ENCODE peak calls at places on chromosomes 16 and 17, in nine cellular contexts. X is OCI-LY7, V is endothelial cell, R is Caco-2, M is C1 segment of cervical spinal cord, K is HS-5, L is putamen, O is EH, Z is pulmonary artery endothelial cell. C is an unnamed sample.
A peak's percentile ranks its signal among the peaks of the same experiment; 100 is the strongest.

GRCh38 chr16:48335961-48336360 is 49.3 kb downstream of the SIAH1 start:
- DNase-seq in L (no peak), M (no peak), X (no peak), Z (no peak), O (peak; percentile 87), R (peak; percentile 26), V (no peak), K (no peak), C (peak; percentile 54)

GRCh38 chr17:16877102-16877501 is 94.8 kb downstream of the TNFRSF13B start:
- DNase-seq in R (no peak), O (peak; percentile 20), V (no peak), X (no peak), M (no peak), Z (no peak), K (peak; percentile 1), L (no peak), C (peak; percentile 8)

GRCh38 chr16:47045459-47045858 is 72.0 kb upstream of the DNAJA2 start:
- DNase-seq in Z (no peak), V (no peak), K (no peak), R (no peak), X (no peak), O (peak; percentile 40), L (no peak), M (no peak), C (no peak)

GRCh38 chr16:63981639-63982038 is 1140.2 kb downstream of the CDH11 start:
- DNase-seq in V (no peak), M (no peak), K (no peak), O (no peak), X (no peak), Z (no peak), R (no peak), L (peak; percentile 6), C (no peak)

GRCh38 chr16:710500-711075 is 4.3 kb upstream of the METRN start:
- DNase-seq in M (no peak), K (no peak), V (no peak), O (no peak), X (no peak), L (no peak), R (no peak), Z (no peak), C (no peak)

GRCh38 chr17:57720636-57721035 is 24.5 kb downstream of the CCDC182 start:
- DNase-seq in M (no peak), O (no peak), X (no peak), V (no peak), Z (no peak), L (no peak), K (no peak), R (no peak), C (no peak)

GRCh38 chr17:76793775-76794174 is 55.9 kb downstream of the MFSD11 start:
- DNase-seq in Z (no peak), O (peak; percentile 55), R (peak; percentile 50), M (no peak), V (peak; percentile 31), L (no peak), K (no peak), X (peak; percentile 77), C (peak; percentile 40)

GRCh38 chr16:51538707-51539604 is 387.9 kb upstream of the SALL1 start:
- DNase-seq in K (no peak), O (peak; percentile 94), L (no peak), X (no peak), V (peak; percentile 13), M (no peak), R (no peak), Z (no peak), C (peak; percentile 96)

GRCh38 chr16:51392651-51393187 is 241.6 kb upstream of the SALL1 start:
- DNase-seq in R (no peak), Z (no peak), X (no peak), K (no peak), O (peak; percentile 90), V (no peak), M (no peak), L (peak; percentile 25), C (peak; percentile 96)

GRCh38 chr17:17070931-17071330 is 28.7 kb downstream of the MPRIP start:
- DNase-seq in K (no peak), V (no peak), M (no peak), Z (no peak), O (no peak), L (no peak), X (no peak), R (no peak), C (no peak)

GRCh38 chr16:66250686-66251405 is 115.6 kb upstream of the CDH5 start:
- DNase-seq in V (no peak), Z (no peak), K (no peak), X (no peak), L (peak; percentile 82), R (no peak), M (peak; percentile 80), O (peak; percentile 87), C (peak; percentile 74)

GRCh38 chr16:20807822-20808207 is 1.5 kb downstream of the REXO5 start:
- DNase-seq in Z (no peak), V (no peak), M (no peak), O (no peak), X (no peak), L (no peak), K (no peak), R (no peak), C (no peak)

GRCh38 chr17:7217113-7217987 is 2.3 kb downstream of the DLG4 start:
- DNase-seq in M (peak; percentile 37), X (peak; percentile 68), Z (no peak), V (peak; percentile 67), O (peak; percentile 81), L (no peak), R (no peak), K (no peak), C (peak; percentile 88)

GRCh38 chr16:18816286-18816685 is 14.9 kb upstream of the ARL6IP1 start:
- DNase-seq in K (no peak), R (no peak), M (no peak), V (no peak), Z (no peak), O (no peak), L (peak; percentile 56), X (no peak), C (no peak)

GRCh38 chr17:9973689-9974459 is 68.8 kb upstream of the RCVRN start:
- DNase-seq in L (no peak), V (no peak), X (no peak), K (no peak), R (no peak), M (no peak), Z (no peak), O (no peak), C (no peak)

GRCh38 chr16:57951204-57951960 is 19.5 kb downstream of the CNGB1 start:
- DNase-seq in O (no peak), K (no peak), V (no peak), X (no peak), M (no peak), Z (no peak), R (no peak), L (no peak), C (no peak)

GRCh38 chr17:34652001-34652400 is 72.6 kb downstream of the TMEM132E start:
- DNase-seq in R (peak; percentile 44), Z (no peak), M (no peak), O (no peak), X (no peak), L (no peak), V (no peak), K (no peak), C (no peak)

GRCh38 chr17:35743911-35744328 is 9.1 kb downstream of the GAS2L2 start:
- DNase-seq in R (peak; percentile 70), Z (no peak), V (peak; percentile 67), L (no peak), X (peak; percentile 25), K (no peak), O (peak; percentile 66), M (no peak), C (peak; percentile 58)

GRCh38 chr17:40522250-40522960 is 21.0 kb upstream of the TNS4 start:
- DNase-seq in Z (no peak), O (no peak), R (no peak), K (no peak), X (no peak), L (no peak), M (no peak), V (no peak), C (peak; percentile 78)

GRCh38 chr16:68374961-68375660 is 64.3 kb downstream of the PRMT7 start:
- DNase-seq in X (no peak), L (no peak), M (no peak), K (no peak), V (no peak), R (no peak), Z (no peak), O (no peak), C (peak; percentile 24)

C was measured in GM23248.